ENCODE peak calls at places on chromosomes 3 and 15, in ten cellular contexts. X, K, W, N, D, J, I, L, B and S are unnamed samples.

GRCh38 chr3:114527036-114527644 is 233.3 kb downstream of the TIGIT start:
- DNase-seq in X (no peak), K (no peak), W (no peak), N (no peak), D (peak; percentile 10), J (no peak), I (no peak), L (peak; percentile 14), B (peak; percentile 8), S (no peak)

GRCh38 chr15:88647362-88648105 is 8.7 kb downstream of the ISG20 start:
- DNase-seq in X (peak; percentile 50), K (no peak), W (no peak), N (no peak), D (peak; percentile 66), J (peak; percentile 7), I (no peak), L (no peak), B (peak; percentile 65), S (peak; percentile 32)

GRCh38 chr3:105140899-105141367 is 225.8 kb upstream of the ALCAM start:
- DNase-seq in X (no peak), K (no peak), W (no peak), N (no peak), D (no peak), J (no peak), I (no peak), L (no peak), B (no peak), S (no peak)

GRCh38 chr3:20343790-20344189 is 157.8 kb upstream of the SGO1 start:
- DNase-seq in X (no peak), K (no peak), W (no peak), N (no peak), D (no peak), J (no peak), I (no peak), L (no peak), B (no peak), S (no peak)

GRCh38 chr3:142578309-142579223 is at the start of gene ATR:
- DNase-seq in X (peak; percentile 98), K (peak; percentile 74), W (peak; percentile 84), N (peak; percentile 87), D (peak; percentile 100), J (peak; percentile 85), I (peak; percentile 93), L (peak; percentile 95), B (peak; percentile 94), S (peak; percentile 89)

GRCh38 chr3:124034016-124034808 is 42.3 kb upstream of the ROPN1 start:
- DNase-seq in X (peak; percentile 24), K (no peak), W (no peak), N (no peak), D (no peak), J (no peak), I (peak; percentile 15), L (no peak), B (peak; percentile 79), S (peak; percentile 63)

GRCh38 chr3:127769284-127770081 is 52.8 kb downstream of the MGLL start:
- DNase-seq in X (no peak), K (no peak), W (no peak), N (no peak), D (no peak), J (no peak), I (no peak), L (no peak), B (no peak), S (no peak)

GRCh38 chr3:141326626-141327025 is 41.7 kb upstream of the ZBTB38 start:
- DNase-seq in X (no peak), K (no peak), W (no peak), N (no peak), D (no peak), J (no peak), I (no peak), L (no peak), B (no peak), S (no peak)

GRCh38 chr3:179450321-179450720 is 949 bp downstream of the GNB4 start:
- DNase-seq in X (no peak), K (no peak), W (no peak), N (no peak), D (no peak), J (no peak), I (no peak), L (no peak), B (no peak), S (no peak)

GRCh38 chr3:179449621-179450020 is 1.6 kb downstream of the GNB4 start:
- DNase-seq in X (no peak), K (no peak), W (no peak), N (no peak), D (no peak), J (no peak), I (no peak), L (no peak), B (no peak), S (no peak)

GRCh38 chr3:179450901-179451334 is 352 bp downstream of the GNB4 start:
- DNase-seq in X (peak; percentile 9), K (no peak), W (no peak), N (no peak), D (no peak), J (no peak), I (peak; percentile 7), L (peak; percentile 8), B (no peak), S (no peak)

GRCh38 chr3:179447251-179447650 is 4.0 kb downstream of the GNB4 start:
- DNase-seq in X (no peak), K (no peak), W (no peak), N (no peak), D (no peak), J (no peak), I (no peak), L (no peak), B (no peak), S (no peak)

DNA sequence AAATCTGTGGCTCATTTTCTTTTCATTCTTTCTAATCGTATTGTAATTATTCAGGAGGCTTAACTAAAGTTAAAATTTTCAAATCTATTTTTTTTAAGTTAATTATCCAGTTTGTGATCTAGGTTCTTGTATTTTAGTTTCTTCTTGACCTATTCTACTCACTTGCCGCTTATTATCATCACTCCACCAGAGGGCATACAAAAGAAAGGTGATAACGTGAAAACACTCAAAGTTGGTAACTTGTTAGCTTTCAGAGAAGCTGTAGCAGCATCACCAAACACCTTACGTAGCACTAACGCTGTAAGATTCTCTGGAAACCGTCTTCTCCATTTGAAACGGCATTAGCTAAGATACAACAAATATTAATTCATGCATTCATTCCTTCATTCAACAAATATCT is 4.8 kb downstream of the GNB4 start:
- DNase-seq in X (no peak), K (no peak), W (peak; percentile 7), N (no peak), D (no peak), J (no peak), I (no peak), L (peak; percentile 24), B (no peak), S (no peak)
- TF ChIP-seq CTCF in X (peak; percentile 10), K (peak; percentile 27), W (peak; percentile 54), N (peak; percentile 35), D (peak; percentile 20), J (no peak), I (peak; percentile 57), L (peak; percentile 34), B (peak; percentile 50), S (no peak)

DNA sequence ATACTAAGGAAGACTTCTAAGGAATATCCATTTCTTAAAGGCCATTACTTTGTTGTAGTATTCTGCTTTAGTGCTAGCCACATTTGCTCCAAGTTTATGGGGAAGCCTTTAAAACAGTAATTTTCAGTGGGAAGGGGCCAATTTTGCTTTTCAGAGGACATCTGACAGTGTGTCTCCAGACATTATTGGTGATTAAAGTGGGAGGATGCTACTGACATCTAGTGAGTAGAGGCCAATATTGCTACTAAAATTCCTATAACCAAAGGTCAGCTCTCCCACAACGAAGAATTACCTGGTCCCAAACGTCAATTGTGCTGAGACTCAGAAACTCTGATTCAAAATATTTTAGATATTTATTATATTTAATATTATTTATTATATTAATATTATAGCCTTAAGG is 24.8 kb downstream of the SLC28A2 start:
- DNase-seq in X (no peak), K (no peak), W (no peak), N (peak; percentile 11), D (no peak), J (no peak), I (no peak), L (peak; percentile 33), B (peak; percentile 55), S (no peak)
- TF ChIP-seq CTCF in X (peak; percentile 30), K (no peak), W (peak; percentile 44), N (peak; percentile 45), D (no peak), J (no peak), I (peak; percentile 52), L (peak; percentile 57), B (peak; percentile 58), S (no peak)

DNA sequence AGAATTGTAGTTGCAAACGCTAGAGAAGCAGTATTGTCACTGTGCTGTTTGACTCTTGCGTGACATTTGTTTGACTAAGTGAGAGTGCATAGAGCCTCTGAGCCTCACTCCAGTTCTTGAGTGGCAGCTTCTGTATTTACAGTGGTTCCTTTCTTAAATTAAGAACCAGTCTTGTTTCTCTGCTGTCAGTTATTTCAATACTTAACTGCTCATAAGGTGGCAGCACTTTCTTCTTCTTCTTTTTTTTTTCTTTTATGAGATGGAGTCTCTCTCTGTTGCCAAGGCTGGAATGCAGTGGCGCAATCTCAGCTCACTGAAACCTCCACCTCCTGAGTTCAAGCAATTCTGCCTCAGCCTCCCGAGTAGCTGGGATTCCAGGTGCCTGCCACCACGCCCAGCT is 372.1 kb downstream of the LPP start:
- DNase-seq in X (peak; percentile 12), K (no peak), W (no peak), N (no peak), D (peak; percentile 12), J (no peak), I (no peak), L (peak; percentile 21), B (no peak), S (no peak)
- TF ChIP-seq CTCF in X (no peak), K (no peak), W (no peak), N (no peak), D (no peak), J (no peak), I (no peak), L (no peak), B (no peak), S (no peak)

GRCh38 chr3:10319804-10320203 is 1.1 kb downstream of the SEC13 start:
- DNase-seq in X (no peak), K (no peak), W (no peak), N (no peak), D (no peak), J (no peak), I (no peak), L (no peak), B (no peak), S (no peak)

GRCh38 chr3:10319251-10319650 is 1.7 kb downstream of the SEC13 start:
- DNase-seq in X (peak; percentile 25), K (no peak), W (no peak), N (no peak), D (no peak), J (no peak), I (no peak), L (no peak), B (no peak), S (no peak)

GRCh38 chr3:10321630-10322354 is 880 bp upstream of the SEC13 start:
- DNase-seq in X (no peak), K (no peak), W (no peak), N (no peak), D (no peak), J (no peak), I (no peak), L (no peak), B (no peak), S (no peak)

GRCh38 chr3:10320320-10320677 is 613 bp downstream of the SEC13 start:
- DNase-seq in X (no peak), K (no peak), W (no peak), N (no peak), D (no peak), J (no peak), I (no peak), L (no peak), B (no peak), S (no peak)

DNA sequence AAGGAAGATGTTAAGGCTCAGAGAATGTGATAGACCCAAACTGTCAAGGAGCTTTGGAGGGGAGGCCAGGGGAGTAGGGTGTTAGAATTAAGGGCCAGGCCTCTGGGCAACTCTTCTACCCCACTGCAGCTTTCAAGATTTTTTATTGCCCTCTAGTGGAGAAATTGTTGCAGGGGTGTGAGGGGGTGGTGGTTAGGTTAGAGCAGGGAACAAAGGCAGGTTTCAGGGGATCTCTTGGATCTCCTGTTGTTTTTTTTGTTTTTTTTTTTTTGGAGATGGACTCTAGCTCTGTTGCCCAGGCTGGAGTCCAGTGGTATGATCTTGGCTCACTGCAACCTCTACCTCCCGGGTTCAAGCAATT is 1.4 kb upstream of the SEC13 start:
- DNase-seq in X (no peak), K (no peak), W (peak; percentile 29), N (no peak), D (peak; percentile 24), J (no peak), I (no peak), L (peak; percentile 28), B (no peak), S (no peak)
- TF ChIP-seq CTCF in X (no peak), K (peak; percentile 40), W (peak; percentile 65), N (peak; percentile 62), D (peak; percentile 15), J (no peak), I (peak; percentile 34), L (no peak), B (peak; percentile 38), S (peak; percentile 16)